ENCODE peak calls at places on chromosomes 1 and 21, in nine cellular contexts. L is tibial artery, T is cardiac muscle cell, N is PC-9, K is HepG2, E is aorta, G is psoas muscle, H is Peyer's patch, Z is stomach. C is an unnamed sample. For H3K36me3, the result is how much of the 10 kb centered on the place peaks cover.

GRCh38 chr1:224565611-224566406 is 50.3 kb upstream of the CNIH3 start:
- DNase-seq in T (no peak), G (no peak), L (no peak), N (peak), K (no peak), Z (no peak), H (no peak), E (no peak), C (no peak)

GRCh38 chr1:1827089-1827433 is 48.8 kb upstream of the NADK start:
- DNase-seq in Z (no peak), K (no peak), G (no peak), T (no peak), H (no peak), L (no peak), E (peak), N (no peak), C (no peak)

GRCh38 chr1:217270121-217270520 is 360.8 kb downstream of the GPATCH2 start:
- DNase-seq in E (no peak), N (no peak), H (no peak), K (no peak), G (no peak), T (no peak), L (no peak), Z (no peak), C (no peak)

GRCh38 chr1:234770031-234770795 is 160.2 kb upstream of the IRF2BP2 start:
- DNase-seq in H (no peak), L (no peak), K (no peak), T (no peak), G (no peak), N (no peak), E (no peak), Z (no peak), C (peak)

GRCh38 chr1:29264773-29265389 is 28.6 kb downstream of the PTPRU start:
- DNase-seq in L (no peak), K (no peak), H (no peak), N (no peak), T (no peak), Z (no peak), E (no peak), G (no peak), C (no peak)

GRCh38 chr1:185087101-185087500 is 41.7 kb downstream of the RNF2 start:
- DNase-seq in H (no peak), Z (no peak), E (no peak), N (no peak), T (no peak), K (no peak), L (no peak), G (no peak), C (no peak)

GRCh38 chr1:225427249-225428065 is at the start of gene LBR:
- DNase-seq in H (no peak), N (no peak), G (peak), Z (peak), K (no peak), L (peak), T (peak), E (peak), C (peak)

GRCh38 chr1:152497273-152497672 is 13.3 kb upstream of the LCE5A start:
- DNase-seq in H (no peak), G (no peak), E (no peak), K (peak), L (no peak), T (no peak), Z (no peak), N (no peak), C (no peak)

GRCh38 chr1:8652607-8653046 is 164.8 kb downstream of the RERE start:
- DNase-seq in K (no peak), H (no peak), Z (no peak), L (no peak), G (no peak), E (no peak), T (no peak), N (no peak), C (no peak)

GRCh38 chr1:5286244-5286643 is 631.8 kb downstream of the AJAP1 start:
- DNase-seq in Z (no peak), T (no peak), L (no peak), K (no peak), G (no peak), E (no peak), H (no peak), N (no peak), C (no peak)

GRCh38 chr1:203271018-203271743 is 34.1 kb upstream of the BTG2 start:
- DNase-seq in Z (peak), K (no peak), G (no peak), H (peak), N (no peak), L (peak), T (peak), E (no peak), C (peak)

GRCh38 chr1:171128463-171128862 is 37.8 kb downstream of the FMO3 start:
- DNase-seq in Z (no peak), K (no peak), L (no peak), H (no peak), G (no peak), T (no peak), E (no peak), N (no peak), C (no peak)

GRCh38 chr1:236030572-236030971 is 34.3 kb downstream of the NID1 start:
- DNase-seq in L (no peak), N (no peak), Z (no peak), E (no peak), T (no peak), G (no peak), H (no peak), K (no peak), C (no peak)

GRCh38 chr1:248851390-248851789 is 7.5 kb downstream of the ZNF692 start:
- DNase-seq in K (no peak), G (no peak), E (no peak), L (no peak), T (no peak), Z (no peak), N (no peak), H (no peak), C (no peak)

GRCh38 chr1:31145581-31146117 is 80.1 kb upstream of the PUM1 start:
- DNase-seq in K (no peak), E (no peak), Z (no peak), N (no peak), H (no peak), G (no peak), T (peak), L (no peak), C (no peak)

GRCh38 chr1:22936681-22937080 is 36.0 kb downstream of the LACTBL1 start:
- DNase-seq in G (no peak), Z (no peak), E (no peak), H (peak), N (no peak), K (no peak), T (no peak), L (no peak), C (no peak)

GRCh38 chr1:171852273-171852672 is 11.0 kb downstream of the DNM3 start:
- DNase-seq in K (no peak), T (no peak), N (no peak), Z (no peak), L (no peak), G (no peak), H (no peak), E (no peak), C (no peak)

GRCh38 chr21:42237577-42237976 is 18.6 kb downstream of the ABCG1 start:
- DNase-seq in Z (no peak), T (no peak), L (no peak), G (no peak), H (no peak), E (no peak), K (no peak), N (no peak), C (no peak)

GRCh38 chr1:41355761-41356160 is 5.5 kb upstream of the FOXO6 start:
- DNase-seq in Z (no peak), E (peak), L (no peak), H (peak), N (no peak), T (no peak), K (no peak), G (no peak), C (no peak)

GRCh38 chr1:230867903-230868735 is at the start of gene C1orf198:
- DNase-seq in E (peak), N (no peak), K (peak), L (no peak), H (peak), T (peak), G (peak), Z (peak), C (peak)

GRCh38 chr1:11462224-11462923 is 16.6 kb upstream of the DISP3 start:
- DNase-seq in L (no peak), E (no peak), N (no peak), T (no peak), Z (no peak), K (no peak), H (no peak), G (no peak), C (no peak)

GRCh38 chr1:2532485-2533160 is 2.6 kb upstream of the HES5 start:
- DNase-seq in Z (no peak), K (no peak), N (no peak), E (no peak), G (no peak), L (no peak), H (no peak), T (no peak), C (no peak)

GRCh38 chr1:94250341-94250740 is 13.0 kb upstream of the ARHGAP29 start:
- DNase-seq in K (no peak), G (no peak), H (no peak), L (no peak), E (no peak), T (no peak), Z (peak), N (peak), C (no peak)

GRCh38 chr1:178051071-178051470 is 42.8 kb upstream of the RASAL2 start:
- DNase-seq in N (no peak), H (no peak), Z (no peak), T (no peak), L (no peak), G (no peak), E (no peak), K (no peak), C (no peak)

GRCh38 chr1:17279001-17279830 is 28.8 kb upstream of the PADI4 start:
- DNase-seq in E (no peak), H (no peak), G (no peak), T (no peak), K (no peak), N (no peak), Z (no peak), L (no peak), C (no peak)

GRCh38 chr1:25487628-25488027 is 55.8 kb upstream of the LDLRAP1 start:
- DNase-seq in L (no peak), E (no peak), G (no peak), Z (no peak), N (no peak), H (no peak), K (peak), T (no peak), C (no peak)

GRCh38 chr1:234987415-234988159 is 141.1 kb downstream of the TOMM20 start:
- DNase-seq in N (peak), T (peak), Z (peak), L (peak), K (peak), E (peak), G (peak), H (peak), C (no peak)

GRCh38 chr21:25457411-25457810 is 149.9 kb downstream of the MRPL39 start:
- DNase-seq in Z (no peak), G (no peak), T (no peak), K (no peak), L (no peak), N (no peak), H (no peak), E (no peak), C (no peak)

GRCh38 chr1:204031098-204031710 is 41.7 kb upstream of the SOX13 start:
- DNase-seq in T (no peak), N (no peak), K (no peak), Z (no peak), H (no peak), L (no peak), G (no peak), E (no peak), C (no peak)

GRCh38 chr21:28944296-28944695 is 48.4 kb downstream of the LTN1 start:
- DNase-seq in Z (no peak), E (no peak), L (no peak), K (peak), T (no peak), G (no peak), N (no peak), H (no peak), C (no peak)

GRCh38 chr1:82018319-82018718 is 217.6 kb downstream of the ADGRL2 start:
- DNase-seq in E (no peak), G (no peak), K (no peak), L (no peak), T (no peak), Z (no peak), H (no peak), N (no peak), C (no peak)

GRCh38 chr1:175338447-175339135 is 146.0 kb upstream of the KIAA0040 start:
- DNase-seq in T (peak), N (no peak), G (no peak), K (peak), H (peak), L (no peak), E (no peak), Z (no peak), C (peak)

GRCh38 chr1:2032737-2033136 is 13.6 kb downstream of the GABRD start:
- DNase-seq in Z (no peak), T (no peak), N (no peak), K (no peak), H (no peak), L (no peak), G (no peak), E (no peak), C (no peak)

GRCh38 chr1:100517517-100517916 is 20.4 kb upstream of the GPR88 start:
- DNase-seq in K (no peak), T (no peak), E (no peak), Z (no peak), G (no peak), L (no peak), N (no peak), H (no peak), C (no peak)

GRCh38 chr1:150893336-150893913 is 6.5 kb downstream of the CTXND2 start:
- DNase-seq in Z (no peak), H (no peak), E (no peak), N (no peak), L (no peak), K (no peak), T (no peak), G (no peak), C (no peak)

GRCh38 chr1:150889650-150890416 is 2.9 kb downstream of the CTXND2 start:
- DNase-seq in T (no peak), K (no peak), N (no peak), L (no peak), H (no peak), G (no peak), E (no peak), Z (no peak), C (no peak)

GRCh38 chr1:150895618-150896017 is 8.7 kb downstream of the CTXND2 start:
- DNase-seq in Z (no peak), N (peak), E (no peak), G (peak), K (peak), H (no peak), T (no peak), L (no peak), C (no peak)
- H3K36me3 ChIP-seq in Z (under half), N (under half), E (under half), G (under half), K (under half), H (under half), T (under half), L (under half), C (under half)

GRCh38 chr1:220691039-220691684 is 999 bp downstream of the C1orf115 start:
- DNase-seq in E (no peak), H (peak), N (no peak), K (peak), G (no peak), T (no peak), Z (no peak), L (no peak), C (no peak)

GRCh38 chr1:220687809-220688208 is 2.4 kb upstream of the C1orf115 start:
- DNase-seq in G (no peak), L (no peak), Z (no peak), N (no peak), E (no peak), T (no peak), H (no peak), K (no peak), C (no peak)

GRCh38 chr1:220692436-220693228 is 2.5 kb downstream of the C1orf115 start:
- DNase-seq in G (no peak), T (no peak), Z (no peak), K (no peak), N (no peak), E (no peak), L (no peak), H (no peak), C (no peak)

GRCh38 chr1:220690140-220691038 is at the start of gene C1orf115:
- DNase-seq in E (peak), G (peak), T (peak), H (peak), K (peak), L (peak), Z (peak), N (peak), C (peak)

GRCh38 chr1:220689696-220690095 is 467 bp upstream of the C1orf115 start:
- DNase-seq in G (no peak), L (no peak), T (no peak), E (no peak), N (no peak), H (no peak), Z (no peak), K (no peak), C (no peak)
- H3K4me3 ChIP-seq in G (peak), L (peak), T (peak), E (no peak), N (peak), H (peak), Z (peak), K (no peak), C (peak)

GRCh38 chr21:37204580-37204979 is 62.6 kb downstream of the VPS26C start:
- DNase-seq in L (no peak), G (no peak), N (no peak), E (no peak), K (no peak), H (no peak), Z (no peak), T (no peak), C (no peak)

GRCh38 chr21:37206531-37206930 is 60.6 kb downstream of the VPS26C start:
- DNase-seq in G (no peak), E (no peak), L (no peak), N (no peak), H (no peak), K (no peak), Z (no peak), T (no peak), C (no peak)

GRCh38 chr21:37200641-37201480 is 66.3 kb downstream of the VPS26C start:
- DNase-seq in K (no peak), L (no peak), G (no peak), E (no peak), N (no peak), H (no peak), T (no peak), Z (no peak), C (no peak)

GRCh38 chr21:37198989-37199924 is 67.9 kb downstream of the VPS26C start:
- DNase-seq in E (no peak), L (no peak), T (no peak), G (no peak), H (no peak), Z (no peak), K (no peak), N (peak), C (no peak)

GRCh38 chr21:37202221-37202805 is 64.8 kb downstream of the VPS26C start:
- DNase-seq in N (no peak), H (no peak), L (no peak), T (no peak), Z (no peak), K (no peak), G (no peak), E (no peak), C (no peak)
- H3K36me3 ChIP-seq in N (under half), H (under half), L (under half), T (under half), Z (half or more), K (under half), G (under half), E (under half), C (under half)

GRCh38 chr1:61109910-61110309 is 27.5 kb downstream of the NFIA start:
- DNase-seq in H (no peak), Z (no peak), L (no peak), K (no peak), T (no peak), G (no peak), E (no peak), N (no peak), C (no peak)

GRCh38 chr1:61109158-61109557 is 26.8 kb downstream of the NFIA start:
- DNase-seq in H (no peak), G (no peak), L (no peak), E (no peak), N (no peak), K (peak), Z (no peak), T (no peak), C (no peak)

GRCh38 chr1:61107638-61108037 is 25.3 kb downstream of the NFIA start:
- DNase-seq in N (no peak), L (no peak), G (no peak), Z (no peak), K (no peak), H (no peak), E (no peak), T (no peak), C (no peak)

GRCh38 chr1:61111084-61112050 is 29.0 kb downstream of the NFIA start:
- DNase-seq in L (no peak), K (no peak), G (no peak), Z (no peak), H (no peak), N (no peak), E (no peak), T (no peak), C (no peak)

DNA sequence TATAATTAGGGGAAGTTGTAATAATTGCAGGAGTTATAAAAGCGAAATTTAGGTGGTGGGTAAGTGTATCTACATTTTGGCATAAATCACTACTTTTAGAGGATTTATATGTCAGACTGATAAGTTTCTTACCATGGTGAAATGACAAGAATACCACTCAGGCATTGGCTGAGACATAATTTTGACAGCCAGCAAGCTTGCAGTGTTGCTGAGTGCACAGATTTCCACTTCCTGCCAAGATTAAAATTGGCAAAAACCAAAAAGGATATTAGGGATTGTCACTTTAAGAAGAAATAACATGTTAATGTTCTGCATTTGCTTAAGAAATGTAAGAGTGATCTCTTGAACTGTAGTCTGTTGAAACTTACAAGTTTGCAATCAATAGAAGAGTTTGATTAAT is 28.2 kb downstream of the NFIA start:
- DNase-seq in H (no peak), E (no peak), K (no peak), T (no peak), N (no peak), Z (no peak), L (no peak), G (no peak), C (no peak)
- H3K4me3 ChIP-seq in H (no peak), E (no peak), K (no peak), T (no peak), N (no peak), Z (no peak), L (no peak), G (no peak), C (no peak)